ENCODE peak calls at places on chromosomes 5 and 9, in seven cellular contexts. L is epithelial cell of esophagus; U is amniotic stem cell; W is posterior cingulate gyrus; O is activated CD4-positive, alpha-beta T cell treated with anti-CD3 and anti-CD28 coated beads, Interleukin-2, amount 50 U/mL, for 4 hours; F is astrocyte of the cerebellum; I is nephron progenitor cell. S is an unnamed sample.

GRCh38 chr5:147490989-147491388 is 18.9 kb downstream of the DPYSL3 start:
- DNase-seq in U (no peak), W (no peak), I (no peak), L (no peak), O (no peak), F (no peak), S (no peak)

GRCh38 chr9:130368631-130369103 is 76.1 kb upstream of the ASS1 start:
- DNase-seq in U (no peak), O (peak), L (peak), F (no peak), W (no peak), I (no peak), S (no peak)

GRCh38 chr5:80941496-80941895 is 18.7 kb upstream of the RASGRF2 start:
- DNase-seq in O (no peak), L (peak), U (no peak), W (no peak), I (no peak), F (no peak), S (no peak)

GRCh38 chr5:9339206-9339818 is 206.6 kb downstream of the SEMA5A start:
- DNase-seq in W (no peak), L (no peak), U (no peak), I (peak), F (no peak), O (no peak), S (no peak)

GRCh38 chr5:439636-440035 is 3.3 kb upstream of the EXOC3 start:
- DNase-seq in F (no peak), U (no peak), W (no peak), I (no peak), L (no peak), O (no peak), S (no peak)

GRCh38 chr9:20537269-20537668 is 85.0 kb downstream of the MLLT3 start:
- DNase-seq in L (no peak), I (no peak), F (no peak), W (no peak), O (no peak), U (no peak), S (no peak)

GRCh38 chr9:82513242-82513750 is 524.7 kb downstream of the SPATA31D1 start:
- DNase-seq in U (no peak), I (no peak), F (peak), W (no peak), L (no peak), O (no peak), S (no peak)

GRCh38 chr9:2356391-2356790 is 265.2 kb upstream of the VLDLR start:
- DNase-seq in F (peak), L (peak), I (no peak), W (no peak), O (no peak), U (no peak), S (no peak)

S was measured in HAP-1.